ENCODE peak calls at places on chromosomes 13 and 19, in five cellular contexts. N, T, Y, W and X are unnamed samples.

GRCh38 chr19:41998246-41999020 is 4.4 kb upstream of the ATP1A3 start:
- DNase-seq in N (no peak), W (no peak), T (peak; percentile 41), Y (peak; percentile 6), X (no peak)

GRCh38 chr13:105804561-105805190 is 730.8 kb downstream of the EFNB2 start:
- DNase-seq in Y (peak; percentile 76), T (no peak), N (no peak), W (peak; percentile 0), X (peak; percentile 69)

GRCh38 chr19:48342841-48343540 is 17.6 kb downstream of the EMP3 start:
- DNase-seq in Y (peak; percentile 77), W (no peak), T (no peak), N (no peak), X (no peak)

GRCh38 chr19:52190679-52191293 is 934 bp downstream of the PPP2R1A start:
- DNase-seq in T (no peak), Y (peak; percentile 10), N (peak; percentile 74), W (no peak), X (peak; percentile 15)

GRCh38 chr13:29369060-29369743 is 226.3 kb downstream of the SLC7A1 start:
- DNase-seq in Y (peak; percentile 11), T (no peak), W (no peak), N (no peak), X (peak; percentile 15)

GRCh38 chr13:33087790-33088189 is 71.6 kb downstream of the KL start:
- DNase-seq in N (no peak), W (no peak), T (no peak), Y (no peak), X (no peak)

GRCh38 chr19:57110592-57111328 is 9.0 kb upstream of the USP29 start:
- DNase-seq in T (no peak), Y (no peak), N (no peak), W (no peak), X (no peak)

GRCh38 chr19:39265321-39265916 is 2.8 kb upstream of the IFNL2 start:
- DNase-seq in Y (no peak), N (no peak), W (no peak), T (no peak), X (no peak)

GRCh38 chr13:49218493-49219051 is 1.6 kb upstream of the MLNR start:
- DNase-seq in T (no peak), N (no peak), Y (no peak), W (no peak), X (no peak)

GRCh38 chr13:49219647-49220034 is 497 bp upstream of the MLNR start:
- DNase-seq in W (no peak), N (no peak), T (no peak), Y (no peak), X (no peak)

GRCh38 chr13:49216334-49216733 is 3.8 kb upstream of the MLNR start:
- DNase-seq in W (no peak), N (no peak), T (no peak), Y (no peak), X (no peak)

GRCh38 chr13:49220035-49220855 is at the start of gene MLNR:
- DNase-seq in Y (no peak), W (no peak), T (no peak), N (peak; percentile 58), X (no peak)

DNA sequence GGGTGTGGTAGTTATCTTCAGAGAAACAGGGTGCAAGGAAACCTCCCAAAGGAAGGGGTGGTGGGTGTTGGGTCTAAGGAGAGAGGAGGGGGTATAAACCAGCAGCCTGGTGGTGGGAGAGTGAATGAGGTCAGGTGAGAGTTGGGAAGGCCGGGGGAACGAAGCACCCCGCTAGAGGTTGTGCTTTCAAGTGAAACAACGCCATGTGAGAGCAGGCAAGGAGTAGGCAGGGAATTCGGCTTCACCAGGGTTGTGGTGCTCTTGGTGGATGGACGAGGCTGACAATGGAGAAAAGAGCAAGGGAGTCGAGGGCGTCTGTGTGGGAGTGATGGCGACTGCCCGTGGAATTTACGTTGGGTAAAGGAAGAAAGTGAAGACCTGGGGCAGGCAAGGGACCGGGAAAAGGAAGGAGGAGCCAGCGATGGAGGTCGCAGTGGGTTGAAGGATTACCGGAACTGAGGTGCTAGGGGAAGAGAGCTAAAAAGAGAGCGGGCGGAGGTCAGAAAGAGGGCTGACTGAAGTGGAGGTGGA is 2.1 kb upstream of the MLNR start:
- DNase-seq in Y (no peak), N (no peak), T (no peak), W (no peak), X (no peak)
- H3K4me3 ChIP-seq in Y (no peak overlapping the region), N (no peak overlapping the region), T (no peak overlapping the region), W (no peak overlapping the region), X (no peak overlapping the region)

GRCh38 chr13:80341098-80341701 is at the start of gene SPRY2:
- DNase-seq in Y (peak; percentile 97), W (peak; percentile 70), N (peak; percentile 96), T (peak; percentile 97), X (peak; percentile 86)
- TF ChIP-seq CTCF in Y (no peak), W (no peak), N (peak; percentile 32), T (no peak), X (no peak)

GRCh38 chr13:98225036-98225940 is 48.2 kb upstream of the RNF113B start:
- DNase-seq in Y (no peak), T (no peak), W (no peak), N (no peak), X (no peak)
- H3K4me3 ChIP-seq in Y (no peak overlapping the region), T (no peak overlapping the region), W (no peak overlapping the region), N (no peak overlapping the region), X (no peak overlapping the region)

GRCh38 chr13:107817652-107818287 is 397.6 kb downstream of the LIG4 start:
- DNase-seq in Y (no peak), N (no peak), T (no peak), W (no peak), X (no peak)
- TF ChIP-seq CTCF in Y (no peak), N (no peak), T (no peak), W (no peak), X (no peak)

GRCh38 chr19:13984186-13984585 is 21.9 kb downstream of the RFX1 start:
- DNase-seq in W (no peak), Y (no peak), N (no peak), T (no peak), X (no peak)

GRCh38 chr19:13985771-13986347 is 20.3 kb downstream of the RFX1 start:
- DNase-seq in Y (no peak), N (no peak), T (no peak), W (no peak), X (no peak)

GRCh38 chr19:13986348-13986904 is 19.7 kb downstream of the RFX1 start:
- DNase-seq in N (peak; percentile 91), T (no peak), W (no peak), Y (peak; percentile 80), X (no peak)

GRCh38 chr19:13983213-13983889 is 22.8 kb downstream of the RFX1 start:
- DNase-seq in Y (no peak), N (no peak), W (no peak), T (no peak), X (no peak)

DNA sequence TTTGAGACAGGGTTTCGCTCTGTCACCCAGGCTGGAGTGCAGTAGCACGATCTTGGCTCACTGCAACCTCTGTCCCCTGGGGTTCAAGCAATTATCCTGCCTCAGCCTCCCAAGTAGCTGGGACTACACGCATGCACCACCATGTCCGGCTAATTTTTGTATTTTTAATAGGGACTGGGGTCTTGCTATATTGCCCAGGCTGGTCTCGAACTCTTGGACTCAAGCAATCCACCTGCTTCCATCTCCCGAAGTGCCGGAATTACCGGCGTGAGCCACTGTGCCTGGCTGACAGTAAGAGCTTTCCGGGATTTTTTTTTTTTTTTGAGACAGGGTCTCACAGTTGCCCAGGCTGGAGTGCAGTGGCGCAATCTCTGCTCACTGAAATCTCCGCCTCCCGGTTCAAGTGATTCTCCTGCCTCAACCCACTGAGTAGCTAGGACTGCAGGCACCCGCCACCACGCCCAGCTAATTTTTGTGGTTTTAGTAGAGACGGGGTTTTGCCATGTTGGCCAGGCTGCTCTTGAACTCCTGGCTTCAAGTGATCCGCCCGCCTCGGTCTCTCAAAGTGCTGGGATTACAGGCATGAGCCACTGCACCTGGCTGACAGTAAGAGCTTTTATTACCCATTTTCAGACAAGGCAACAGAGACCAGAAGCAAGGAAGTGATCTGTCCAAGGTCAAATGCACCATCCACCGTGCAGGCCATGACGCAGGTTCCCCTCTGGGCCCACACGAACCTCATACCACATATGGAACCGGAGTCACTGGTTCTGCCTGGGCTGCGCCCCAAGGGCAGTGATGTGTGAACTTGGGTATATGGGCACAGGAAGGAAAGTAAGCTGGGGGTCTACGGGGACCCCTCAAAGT is 21.0 kb downstream of the RFX1 start:
- DNase-seq in Y (no peak), T (no peak), N (no peak), W (no peak), X (no peak)
- H3K4me3 ChIP-seq in Y (no peak overlapping the region), T (no peak overlapping the region), N (no peak overlapping the region), W (no peak overlapping the region), X (no peak overlapping the region)

GRCh38 chr19:1650627-1651009 is 1.8 kb downstream of the TCF3 start:
- DNase-seq in Y (no peak), W (no peak), N (no peak), T (no peak), X (no peak)
- TF ChIP-seq CTCF in Y (peak; percentile 16), W (no peak), N (no peak), T (no peak), X (no peak)